ENCODE peak calls at places on chromosomes 11 and 22, in four cellular contexts. J is HepG2, E is GM12878, Y is H1. X is an unnamed sample.

GRCh38 chr22:20000246-20001081 is 16.2 kb downstream of the ARVCF start:
- DNase-seq in J (peak; percentile 76), E (no peak), Y (no peak), X (no peak)

GRCh38 chr11:17572791-17573460 is 25.9 kb downstream of the OTOG start:
- DNase-seq in J (no peak), E (no peak), Y (no peak), X (no peak)

GRCh38 chr22:17131686-17132085 is 10.5 kb upstream of the TMEM121B start:
- DNase-seq in J (no peak), E (no peak), Y (no peak), X (no peak)

GRCh38 chr22:49992921-49993648 is 19.5 kb downstream of the IL17REL start:
- DNase-seq in J (peak; percentile 49), E (no peak), Y (peak; percentile 73), X (peak; percentile 52)

GRCh38 chr11:130209128-130209932 is 49.7 kb downstream of the ST14 start:
- DNase-seq in J (no peak), E (no peak), Y (peak; percentile 44), X (no peak)

GRCh38 chr11:129973809-129974208 is 28.8 kb downstream of the PRDM10 start:
- DNase-seq in J (peak; percentile 86), E (no peak), Y (peak; percentile 71), X (no peak)

GRCh38 chr22:23503142-23503541 is 76.9 kb downstream of the IGLL1 start:
- DNase-seq in J (no peak), E (no peak), Y (no peak), X (no peak)

GRCh38 chr11:110128161-110128560 is 35.0 kb downstream of the ZC3H12C start:
- DNase-seq in J (no peak), E (no peak), Y (no peak), X (no peak)

GRCh38 chr11:3134218-3134621 is 30.9 kb downstream of the OSBPL5 start:
- DNase-seq in J (no peak), E (no peak), Y (no peak), X (no peak)

GRCh38 chr11:562046-562645 is 1.4 kb downstream of the RASSF7 start:
- DNase-seq in J (no peak), E (no peak), Y (no peak), X (no peak)

GRCh38 chr11:79006854-79007253 is 432.2 kb upstream of the NARS2 start:
- DNase-seq in J (no peak), E (no peak), Y (no peak), X (no peak)

GRCh38 chr22:46731246-46732040 is 6.6 kb downstream of the CERK start:
- DNase-seq in J (peak; percentile 78), E (no peak), Y (peak; percentile 55), X (no peak)

GRCh38 chr22:25060522-25061071 is 108.1 kb downstream of the KIAA1671 start:
- DNase-seq in J (no peak), E (no peak), Y (no peak), X (peak; percentile 16)

GRCh38 chr11:58914821-58915543 is 24.3 kb upstream of the GLYATL1 start:
- DNase-seq in J (no peak), E (no peak), Y (no peak), X (no peak)

GRCh38 chr11:7484645-7485044 is 661 bp upstream of the OLFML1 start:
- DNase-seq in J (no peak), E (no peak), Y (no peak), X (no peak)

GRCh38 chr11:65355013-65355775 is 643 bp downstream of the TIGD3 start:
- DNase-seq in J (peak; percentile 15), E (no peak), Y (peak; percentile 71), X (peak; percentile 87)

GRCh38 chr22:45200862-45201511 is 37.3 kb downstream of the NUP50 start:
- DNase-seq in J (no peak), E (no peak), Y (peak; percentile 45), X (no peak)

GRCh38 chr22:31288496-31289235 is 3.6 kb downstream of the PIK3IP1 start:
- DNase-seq in J (no peak), E (no peak), Y (no peak), X (no peak)

GRCh38 chr11:34819740-34820482 is 96.3 kb downstream of the APIP start:
- DNase-seq in J (no peak), E (no peak), Y (no peak), X (no peak)

GRCh38 chr11:75475767-75476650 is 43.0 kb upstream of the KLHL35 start:
- DNase-seq in J (no peak), E (no peak), Y (no peak), X (no peak)

GRCh38 chr11:31825453-31826391 is 14.6 kb upstream of the PAX6 start:
- DNase-seq in J (no peak), E (no peak), Y (peak; percentile 78), X (peak; percentile 25)

GRCh38 chr11:38791346-38791961 is 2193.4 kb upstream of the RAG2 start:
- DNase-seq in J (peak; percentile 54), E (no peak), Y (no peak), X (peak; percentile 59)

GRCh38 chr11:94002226-94002625 is 18.9 kb upstream of the HEPHL1 start:
- DNase-seq in J (no peak), E (no peak), Y (no peak), X (no peak)

GRCh38 chr11:6219359-6219758 is 14.0 kb downstream of the C11orf42 start:
- DNase-seq in J (no peak), E (no peak), Y (no peak), X (no peak)

GRCh38 chr11:99370557-99371200 is 349.9 kb downstream of the CNTN5 start:
- DNase-seq in J (no peak), E (no peak), Y (no peak), X (no peak)

GRCh38 chr11:47488674-47489394 is 39.9 kb upstream of the RAPSN start:
- DNase-seq in J (no peak), E (no peak), Y (no peak), X (no peak)

GRCh38 chr11:127105578-127105977 is 105.0 kb upstream of the KIRREL3 start:
- DNase-seq in J (no peak), E (no peak), Y (no peak), X (no peak)

GRCh38 chr11:129490004-129490403 is 114.4 kb downstream of the BARX2 start:
- DNase-seq in J (no peak), E (no peak), Y (no peak), X (no peak)

DNA sequence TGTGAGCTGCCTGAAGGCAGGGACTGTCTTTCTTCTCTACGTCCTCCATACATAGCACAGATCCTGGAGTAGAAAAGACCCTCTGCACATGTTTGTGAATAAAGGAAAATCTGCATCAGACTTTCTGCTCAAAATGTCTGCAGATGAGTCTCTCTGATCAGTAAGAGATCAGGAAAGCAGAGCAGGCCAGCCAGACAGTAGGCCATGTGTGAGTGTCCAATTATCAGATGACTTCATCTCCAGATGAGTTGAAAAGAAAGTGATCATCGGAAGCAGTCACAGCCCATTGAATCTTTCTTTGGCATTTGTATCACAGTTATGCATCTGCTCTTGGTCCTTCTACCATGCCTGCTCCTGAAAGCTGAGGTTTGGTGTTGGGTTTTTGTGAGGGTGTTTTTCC is 298.7 kb upstream of the NCAM1 start:
- DNase-seq in J (no peak), E (no peak), Y (no peak), X (no peak)
- TF ChIP-seq ATF2 in J (no peak), E (no peak), Y (no peak), X (no peak)

GRCh38 chr11:88196393-88196792 is 21.1 kb upstream of the RAB38 start:
- DNase-seq in J (no peak), E (no peak), Y (no peak), X (no peak)
- TF ChIP-seq POLR2A in J (no peak), E (no peak), Y (no peak), X (no peak)

DNA sequence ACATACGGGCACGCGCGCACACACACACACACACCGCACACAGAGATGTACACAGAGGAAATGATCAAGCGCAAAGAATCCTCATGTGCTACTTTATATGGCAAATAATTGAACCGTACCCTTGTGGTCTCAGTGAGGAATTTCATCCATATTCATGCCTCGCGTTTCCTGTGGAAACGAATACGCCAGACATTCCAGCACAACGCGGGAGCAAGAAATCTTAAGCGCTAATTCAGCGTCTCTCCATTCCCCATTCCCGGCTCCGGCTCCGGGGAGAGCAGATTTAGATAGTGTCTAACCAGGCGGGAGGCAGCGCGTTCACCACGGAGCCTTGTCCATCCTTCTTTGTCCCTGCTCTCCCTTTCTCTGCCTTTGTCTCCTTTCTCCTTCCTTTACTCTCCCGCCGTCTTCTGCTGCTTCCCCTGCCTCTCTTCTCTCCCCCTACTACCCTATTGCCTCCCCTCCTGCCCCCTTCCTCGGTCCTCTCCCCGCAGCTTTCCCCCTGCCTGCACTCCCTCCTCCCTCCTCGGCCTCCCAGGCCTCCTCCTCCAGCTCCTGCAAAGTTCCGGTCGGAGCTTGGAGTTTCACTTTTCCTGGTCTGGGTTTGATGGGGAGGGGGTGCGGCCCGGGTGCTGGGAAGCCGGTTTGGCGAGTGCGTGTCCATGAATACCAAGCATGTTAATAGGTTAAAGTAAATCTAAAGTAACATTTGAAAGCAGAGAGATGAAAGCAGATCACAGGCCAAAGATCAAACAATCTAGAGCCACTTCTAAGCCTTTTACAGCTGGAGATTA is 579.3 kb downstream of the BUD13 start:
- DNase-seq in J (peak; percentile 17), E (no peak), Y (peak; percentile 71), X (no peak)
- TF ChIP-seq ATF2 in J (no peak), E (no peak), Y (no peak), X (no peak)

DNA sequence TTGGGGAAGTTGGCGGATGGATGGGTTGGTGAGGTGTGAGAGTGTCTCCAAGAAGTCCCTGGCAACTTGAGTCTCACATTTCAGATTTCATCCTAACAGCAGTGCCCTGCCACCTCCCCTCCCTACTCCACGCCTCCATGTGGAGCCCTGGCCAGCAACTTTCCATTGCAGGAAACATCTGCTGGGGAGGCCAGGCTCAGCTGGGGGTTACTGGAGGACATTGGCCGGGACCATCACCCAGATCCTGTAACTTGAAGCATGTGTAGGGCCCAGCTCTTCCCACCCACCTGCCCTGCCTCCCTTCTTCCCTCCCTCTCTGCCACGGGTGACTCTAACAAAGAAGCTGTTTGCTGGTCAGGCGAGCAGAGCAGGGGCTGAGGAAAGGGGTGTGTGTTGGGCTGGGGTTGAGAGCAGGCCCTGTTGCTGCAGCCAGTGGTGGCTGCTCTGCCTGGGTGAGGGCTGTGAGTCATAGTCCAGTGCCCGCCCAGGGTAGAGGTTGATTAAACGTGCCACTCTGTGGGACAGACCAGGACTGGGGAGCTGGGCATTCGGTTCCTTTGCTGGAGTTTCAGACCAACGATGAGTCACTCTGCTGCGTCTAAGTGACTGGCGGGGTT is 64.0 kb downstream of the SCN3B start:
- DNase-seq in J (peak; percentile 50), E (no peak), Y (no peak), X (no peak)
- TF ChIP-seq POLR2A in J (no peak), E (no peak), Y (no peak), X (no peak)

GRCh38 chr11:123054301-123055065 is 7.5 kb downstream of the HSPA8 start:
- DNase-seq in J (peak; percentile 70), E (no peak), Y (no peak), X (peak; percentile 57)
- TF ChIP-seq ATF2 in J (no peak), E (peak; percentile 31), Y (no peak), X (no peak)